ENCODE peak calls at places on chromosome 15, in nine cellular contexts. One of them, this sample, is unnamed.

GRCh38 chr15:86691091-86691490 is 611.4 kb downstream of the AGBL1 start:
- DNase-seq in BJ: no peak
- DNase-seq in upper lobe of right lung: no peak
- DNase-seq in CD4-positive, alpha-beta T cell: no peak
- DNase-seq in colonic mucosa: no peak
- DNase-seq in CD8-positive, alpha-beta T cell: no peak
- DNase-seq in DMS153: peak
- DNase-seq in neural crest cell: no peak
- DNase-seq in activated naive CD4-positive, alpha-beta T cell: no peak
- DNase-seq in this sample: no peak

GRCh38 chr15:67018451-67018850 is 47.0 kb upstream of the SMAD3 start:
- DNase-seq in colonic mucosa: no peak
- DNase-seq in CD4-positive, alpha-beta T cell: no peak
- DNase-seq in upper lobe of right lung: no peak
- DNase-seq in CD8-positive, alpha-beta T cell: no peak
- DNase-seq in neural crest cell: no peak
- DNase-seq in BJ: no peak
- DNase-seq in activated naive CD4-positive, alpha-beta T cell: no peak
- DNase-seq in DMS153: no peak
- DNase-seq in this sample: no peak

GRCh38 chr15:41620536-41621199 is 39.5 kb upstream of the MGA start:
- DNase-seq in DMS153: no peak
- DNase-seq in colonic mucosa: no peak
- DNase-seq in neural crest cell: no peak
- DNase-seq in upper lobe of right lung: no peak
- DNase-seq in CD4-positive, alpha-beta T cell: no peak
- DNase-seq in activated naive CD4-positive, alpha-beta T cell: peak
- DNase-seq in BJ: no peak
- DNase-seq in CD8-positive, alpha-beta T cell: no peak
- DNase-seq in this sample: no peak

GRCh38 chr15:60137711-60138396 is 133.7 kb downstream of the FOXB1 start:
- DNase-seq in DMS153: no peak
- DNase-seq in activated naive CD4-positive, alpha-beta T cell: no peak
- DNase-seq in BJ: no peak
- DNase-seq in neural crest cell: no peak
- DNase-seq in colonic mucosa: no peak
- DNase-seq in upper lobe of right lung: no peak
- DNase-seq in CD4-positive, alpha-beta T cell: no peak
- DNase-seq in CD8-positive, alpha-beta T cell: no peak
- DNase-seq in this sample: no peak

GRCh38 chr15:70762469-70763119 is 764 bp downstream of the UACA start:
- DNase-seq in CD4-positive, alpha-beta T cell: no peak
- DNase-seq in DMS153: no peak
- DNase-seq in neural crest cell: peak
- DNase-seq in upper lobe of right lung: peak
- DNase-seq in activated naive CD4-positive, alpha-beta T cell: no peak
- DNase-seq in BJ: no peak
- DNase-seq in colonic mucosa: peak
- DNase-seq in CD8-positive, alpha-beta T cell: no peak
- DNase-seq in this sample: no peak

GRCh38 chr15:64105113-64105704 is 9.4 kb downstream of the SNX1 start:
- DNase-seq in CD8-positive, alpha-beta T cell: no peak
- DNase-seq in activated naive CD4-positive, alpha-beta T cell: no peak
- DNase-seq in colonic mucosa: peak
- DNase-seq in BJ: no peak
- DNase-seq in CD4-positive, alpha-beta T cell: no peak
- DNase-seq in DMS153: no peak
- DNase-seq in upper lobe of right lung: no peak
- DNase-seq in neural crest cell: no peak
- DNase-seq in this sample: no peak

GRCh38 chr15:80934761-80935221 is 54.8 kb downstream of the MESD start:
- DNase-seq in activated naive CD4-positive, alpha-beta T cell: no peak
- DNase-seq in DMS153: no peak
- DNase-seq in colonic mucosa: no peak
- DNase-seq in upper lobe of right lung: no peak
- DNase-seq in CD4-positive, alpha-beta T cell: no peak
- DNase-seq in CD8-positive, alpha-beta T cell: no peak
- DNase-seq in BJ: no peak
- DNase-seq in neural crest cell: no peak
- DNase-seq in this sample: no peak

GRCh38 chr15:31464216-31465082 is 137.8 kb downstream of the KLF13 start:
- DNase-seq in activated naive CD4-positive, alpha-beta T cell: no peak
- DNase-seq in neural crest cell: no peak
- DNase-seq in DMS153: no peak
- DNase-seq in upper lobe of right lung: peak
- DNase-seq in BJ: no peak
- DNase-seq in colonic mucosa: no peak
- DNase-seq in CD4-positive, alpha-beta T cell: no peak
- DNase-seq in CD8-positive, alpha-beta T cell: no peak
- DNase-seq in this sample: peak

GRCh38 chr15:97114900-97115763 is 784.6 kb downstream of the NR2F2 start:
- DNase-seq in upper lobe of right lung: no peak
- DNase-seq in BJ: no peak
- DNase-seq in neural crest cell: no peak
- DNase-seq in CD4-positive, alpha-beta T cell: no peak
- DNase-seq in CD8-positive, alpha-beta T cell: no peak
- DNase-seq in DMS153: peak
- DNase-seq in colonic mucosa: no peak
- DNase-seq in activated naive CD4-positive, alpha-beta T cell: no peak
- DNase-seq in this sample: no peak

GRCh38 chr15:62799919-62800318 is 242.6 kb upstream of the TPM1 start:
- DNase-seq in CD4-positive, alpha-beta T cell: no peak
- DNase-seq in upper lobe of right lung: no peak
- DNase-seq in neural crest cell: no peak
- DNase-seq in DMS153: no peak
- DNase-seq in colonic mucosa: no peak
- DNase-seq in BJ: no peak
- DNase-seq in activated naive CD4-positive, alpha-beta T cell: no peak
- DNase-seq in CD8-positive, alpha-beta T cell: no peak
- DNase-seq in this sample: no peak

GRCh38 chr15:96326551-96327154 is 3.8 kb upstream of the NR2F2 start:
- DNase-seq in BJ: no peak
- DNase-seq in neural crest cell: no peak
- DNase-seq in colonic mucosa: peak
- DNase-seq in upper lobe of right lung: peak
- DNase-seq in DMS153: no peak
- DNase-seq in activated naive CD4-positive, alpha-beta T cell: no peak
- DNase-seq in CD4-positive, alpha-beta T cell: no peak
- DNase-seq in CD8-positive, alpha-beta T cell: no peak
- DNase-seq in this sample: no peak

GRCh38 chr15:27061739-27062138 is 90.8 kb downstream of the GABRG3 start:
- DNase-seq in CD8-positive, alpha-beta T cell: no peak
- DNase-seq in colonic mucosa: no peak
- DNase-seq in CD4-positive, alpha-beta T cell: no peak
- DNase-seq in activated naive CD4-positive, alpha-beta T cell: no peak
- DNase-seq in upper lobe of right lung: no peak
- DNase-seq in DMS153: no peak
- DNase-seq in BJ: no peak
- DNase-seq in neural crest cell: no peak
- DNase-seq in this sample: no peak

GRCh38 chr15:50907866-50908208 is 646 bp upstream of the AP4E1 start:
- DNase-seq in activated naive CD4-positive, alpha-beta T cell: peak
- DNase-seq in upper lobe of right lung: no peak
- DNase-seq in DMS153: no peak
- DNase-seq in CD8-positive, alpha-beta T cell: peak
- DNase-seq in BJ: no peak
- DNase-seq in colonic mucosa: peak
- DNase-seq in neural crest cell: no peak
- DNase-seq in CD4-positive, alpha-beta T cell: peak
- DNase-seq in this sample: no peak

GRCh38 chr15:76931397-76932089 is at the start of gene RCN2:
- DNase-seq in neural crest cell: peak
- DNase-seq in colonic mucosa: peak
- DNase-seq in BJ: peak
- DNase-seq in DMS153: peak
- DNase-seq in CD4-positive, alpha-beta T cell: peak
- DNase-seq in upper lobe of right lung: peak
- DNase-seq in CD8-positive, alpha-beta T cell: peak
- DNase-seq in activated naive CD4-positive, alpha-beta T cell: peak
- DNase-seq in this sample: peak

GRCh38 chr15:66292261-66293084 is 895 bp upstream of the DIS3L start:
- DNase-seq in CD8-positive, alpha-beta T cell: no peak
- DNase-seq in CD4-positive, alpha-beta T cell: no peak
- DNase-seq in neural crest cell: no peak
- DNase-seq in activated naive CD4-positive, alpha-beta T cell: no peak
- DNase-seq in DMS153: no peak
- DNase-seq in colonic mucosa: no peak
- DNase-seq in upper lobe of right lung: no peak
- DNase-seq in BJ: no peak
- DNase-seq in this sample: no peak

GRCh38 chr15:70853855-70854668 is at the start of gene LARP6:
- DNase-seq in colonic mucosa: no peak
- DNase-seq in CD4-positive, alpha-beta T cell: no peak
- DNase-seq in BJ: no peak
- DNase-seq in CD8-positive, alpha-beta T cell: no peak
- DNase-seq in DMS153: no peak
- DNase-seq in neural crest cell: peak
- DNase-seq in activated naive CD4-positive, alpha-beta T cell: no peak
- DNase-seq in upper lobe of right lung: no peak
- DNase-seq in this sample: no peak

GRCh38 chr15:38197553-38197952 is 55.1 kb upstream of the SPRED1 start:
- DNase-seq in upper lobe of right lung: no peak
- DNase-seq in activated naive CD4-positive, alpha-beta T cell: no peak
- DNase-seq in DMS153: no peak
- DNase-seq in neural crest cell: no peak
- DNase-seq in CD4-positive, alpha-beta T cell: no peak
- DNase-seq in CD8-positive, alpha-beta T cell: no peak
- DNase-seq in BJ: no peak
- DNase-seq in colonic mucosa: no peak
- DNase-seq in this sample: no peak

GRCh38 chr15:60442763-60443162 is 36.2 kb downstream of the ICE2 start:
- DNase-seq in CD8-positive, alpha-beta T cell: no peak
- DNase-seq in BJ: no peak
- DNase-seq in DMS153: no peak
- DNase-seq in activated naive CD4-positive, alpha-beta T cell: no peak
- DNase-seq in CD4-positive, alpha-beta T cell: no peak
- DNase-seq in colonic mucosa: no peak
- DNase-seq in neural crest cell: no peak
- DNase-seq in upper lobe of right lung: no peak
- DNase-seq in this sample: no peak

GRCh38 chr15:51198701-51199253 is 104.1 kb upstream of the TNFAIP8L3 start:
- DNase-seq in BJ: no peak
- DNase-seq in upper lobe of right lung: no peak
- DNase-seq in activated naive CD4-positive, alpha-beta T cell: no peak
- DNase-seq in DMS153: no peak
- DNase-seq in CD4-positive, alpha-beta T cell: no peak
- DNase-seq in neural crest cell: no peak
- DNase-seq in CD8-positive, alpha-beta T cell: no peak
- DNase-seq in colonic mucosa: no peak
- DNase-seq in this sample: no peak

GRCh38 chr15:47813985-47814384 is 96.7 kb downstream of the SEMA6D start:
- DNase-seq in CD8-positive, alpha-beta T cell: no peak
- DNase-seq in activated naive CD4-positive, alpha-beta T cell: no peak
- DNase-seq in neural crest cell: no peak
- DNase-seq in DMS153: no peak
- DNase-seq in CD4-positive, alpha-beta T cell: no peak
- DNase-seq in colonic mucosa: no peak
- DNase-seq in upper lobe of right lung: no peak
- DNase-seq in BJ: no peak
- DNase-seq in this sample: no peak

GRCh38 chr15:57477736-57478522 is 101.6 kb downstream of the CGNL1 start:
- DNase-seq in BJ: no peak
- DNase-seq in upper lobe of right lung: no peak
- DNase-seq in colonic mucosa: no peak
- DNase-seq in CD4-positive, alpha-beta T cell: no peak
- DNase-seq in CD8-positive, alpha-beta T cell: no peak
- DNase-seq in DMS153: no peak
- DNase-seq in activated naive CD4-positive, alpha-beta T cell: no peak
- DNase-seq in neural crest cell: no peak
- DNase-seq in this sample: no peak

GRCh38 chr15:85745525-85745924 is 49.2 kb downstream of the KLHL25 start:
- DNase-seq in activated naive CD4-positive, alpha-beta T cell: no peak
- DNase-seq in CD8-positive, alpha-beta T cell: no peak
- DNase-seq in DMS153: no peak
- DNase-seq in colonic mucosa: no peak
- DNase-seq in BJ: no peak
- DNase-seq in CD4-positive, alpha-beta T cell: no peak
- DNase-seq in upper lobe of right lung: no peak
- DNase-seq in neural crest cell: no peak
- DNase-seq in this sample: peak

GRCh38 chr15:68346986-68347385 is 69.4 kb downstream of the FEM1B start:
- DNase-seq in neural crest cell: no peak
- DNase-seq in DMS153: peak
- DNase-seq in upper lobe of right lung: no peak
- DNase-seq in activated naive CD4-positive, alpha-beta T cell: no peak
- DNase-seq in CD8-positive, alpha-beta T cell: no peak
- DNase-seq in BJ: no peak
- DNase-seq in CD4-positive, alpha-beta T cell: no peak
- DNase-seq in colonic mucosa: no peak
- DNase-seq in this sample: no peak

GRCh38 chr15:33737687-33738606 is 230.3 kb upstream of the CHRM5 start:
- DNase-seq in CD4-positive, alpha-beta T cell: peak
- DNase-seq in colonic mucosa: peak
- DNase-seq in BJ: no peak
- DNase-seq in activated naive CD4-positive, alpha-beta T cell: no peak
- DNase-seq in DMS153: no peak
- DNase-seq in neural crest cell: peak
- DNase-seq in upper lobe of right lung: no peak
- DNase-seq in CD8-positive, alpha-beta T cell: no peak
- DNase-seq in this sample: no peak

GRCh38 chr15:31403606-31404005 is 77.0 kb downstream of the KLF13 start:
- DNase-seq in upper lobe of right lung: no peak
- DNase-seq in CD8-positive, alpha-beta T cell: no peak
- DNase-seq in DMS153: no peak
- DNase-seq in colonic mucosa: no peak
- DNase-seq in activated naive CD4-positive, alpha-beta T cell: no peak
- DNase-seq in neural crest cell: no peak
- DNase-seq in CD4-positive, alpha-beta T cell: no peak
- DNase-seq in BJ: no peak
- DNase-seq in this sample: no peak

GRCh38 chr15:58185439-58185838 is 47.3 kb downstream of the AQP9 start:
- DNase-seq in activated naive CD4-positive, alpha-beta T cell: no peak
- DNase-seq in DMS153: no peak
- DNase-seq in CD4-positive, alpha-beta T cell: no peak
- DNase-seq in neural crest cell: no peak
- DNase-seq in colonic mucosa: no peak
- DNase-seq in CD8-positive, alpha-beta T cell: no peak
- DNase-seq in upper lobe of right lung: no peak
- DNase-seq in BJ: no peak
- DNase-seq in this sample: no peak

GRCh38 chr15:55742927-55743614 is at the start of gene PRTG:
- DNase-seq in CD8-positive, alpha-beta T cell: no peak
- DNase-seq in DMS153: no peak
- DNase-seq in activated naive CD4-positive, alpha-beta T cell: no peak
- DNase-seq in upper lobe of right lung: peak
- DNase-seq in BJ: no peak
- DNase-seq in CD4-positive, alpha-beta T cell: no peak
- DNase-seq in colonic mucosa: peak
- DNase-seq in neural crest cell: peak
- DNase-seq in this sample: peak

GRCh38 chr15:89412906-89413411 is 78.3 kb upstream of the POLG start:
- DNase-seq in CD8-positive, alpha-beta T cell: no peak
- DNase-seq in DMS153: no peak
- DNase-seq in upper lobe of right lung: peak
- DNase-seq in BJ: no peak
- DNase-seq in neural crest cell: no peak
- DNase-seq in colonic mucosa: no peak
- DNase-seq in CD4-positive, alpha-beta T cell: no peak
- DNase-seq in activated naive CD4-positive, alpha-beta T cell: no peak
- DNase-seq in this sample: no peak

GRCh38 chr15:38702178-38702912 is 137.7 kb upstream of the RASGRP1 start:
- DNase-seq in activated naive CD4-positive, alpha-beta T cell: no peak
- DNase-seq in upper lobe of right lung: no peak
- DNase-seq in CD8-positive, alpha-beta T cell: no peak
- DNase-seq in colonic mucosa: peak
- DNase-seq in DMS153: peak
- DNase-seq in BJ: no peak
- DNase-seq in neural crest cell: no peak
- DNase-seq in CD4-positive, alpha-beta T cell: no peak
- DNase-seq in this sample: peak

GRCh38 chr15:29337156-29337959 is 67.7 kb upstream of the NSMCE3 start:
- DNase-seq in DMS153: no peak
- DNase-seq in upper lobe of right lung: no peak
- DNase-seq in BJ: no peak
- DNase-seq in CD8-positive, alpha-beta T cell: no peak
- DNase-seq in activated naive CD4-positive, alpha-beta T cell: no peak
- DNase-seq in CD4-positive, alpha-beta T cell: no peak
- DNase-seq in colonic mucosa: no peak
- DNase-seq in neural crest cell: no peak
- DNase-seq in this sample: no peak

GRCh38 chr15:48936666-48937065 is 27.1 kb downstream of the SHC4 start:
- DNase-seq in neural crest cell: no peak
- DNase-seq in upper lobe of right lung: no peak
- DNase-seq in CD4-positive, alpha-beta T cell: no peak
- DNase-seq in activated naive CD4-positive, alpha-beta T cell: no peak
- DNase-seq in CD8-positive, alpha-beta T cell: no peak
- DNase-seq in BJ: peak
- DNase-seq in DMS153: no peak
- DNase-seq in colonic mucosa: no peak
- DNase-seq in this sample: no peak

This sample was measured in RWPE2.